ENCODE peak calls at places on chromosomes 7 and 10, in nine cellular contexts. J is NCI-H82, S is osteoblast, Z is fibroblast of the conjunctiva, E is NCI-H1436, G is sciatic nerve, I is AG08395, U is hippocampal formation, P is GM12891. F is an unnamed sample.

GRCh38 chr10:72275351-72276012 is 1.8 kb downstream of the DDIT4 start:
- DNase-seq in J (peak; percentile 83), S (no peak), Z (no peak), E (no peak), G (no peak), I (no peak), U (no peak), P (no peak), F (no peak)

GRCh38 chr7:34612671-34613070 is 45.3 kb upstream of the NPSR1 start:
- DNase-seq in J (no peak), S (no peak), Z (no peak), E (no peak), G (no peak), I (peak; percentile 2), U (no peak), P (no peak), F (no peak)

GRCh38 chr10:19505320-19506092 is 310.7 kb upstream of the PLXDC2 start:
- DNase-seq in J (no peak), S (no peak), Z (no peak), E (no peak), G (no peak), I (no peak), U (no peak), P (no peak), F (no peak)

GRCh38 chr10:125399289-125399688 is 238.9 kb upstream of the CTBP2 start:
- DNase-seq in J (no peak), S (no peak), Z (no peak), E (no peak), G (no peak), I (no peak), U (no peak), P (no peak), F (no peak)

GRCh38 chr7:133650067-133650466 is 397.2 kb downstream of the EXOC4 start:
- DNase-seq in J (no peak), S (no peak), Z (peak; percentile 62), E (no peak), G (no peak), I (peak; percentile 27), U (no peak), P (no peak), F (no peak)

GRCh38 chr7:82204694-82205093 is 238.9 kb downstream of the CACNA2D1 start:
- DNase-seq in J (no peak), S (peak; percentile 45), Z (peak; percentile 18), E (no peak), G (no peak), I (peak; percentile 14), U (no peak), P (no peak), F (no peak)

GRCh38 chr10:5563237-5563961 is 38.6 kb downstream of the CALML3 start:
- DNase-seq in J (no peak), S (peak; percentile 93), Z (no peak), E (no peak), G (peak; percentile 55), I (peak; percentile 19), U (no peak), P (no peak), F (no peak)

GRCh38 chr7:77326131-77326530 is 90.0 kb downstream of the GSAP start:
- DNase-seq in J (no peak), S (no peak), Z (no peak), E (no peak), G (no peak), I (no peak), U (no peak), P (no peak), F (no peak)

GRCh38 chr10:87546971-87547413 is 42.3 kb downstream of the MINPP1 start:
- DNase-seq in J (no peak), S (no peak), Z (no peak), E (no peak), G (no peak), I (peak; percentile 31), U (no peak), P (no peak), F (no peak)

GRCh38 chr10:69649771-69650550 is 19.9 kb downstream of the FAM241B start:
- DNase-seq in J (no peak), S (peak; percentile 53), Z (no peak), E (no peak), G (no peak), I (no peak), U (no peak), P (no peak), F (no peak)

GRCh38 chr10:11018426-11018818 is 750 bp downstream of the CELF2 start:
- DNase-seq in J (no peak), S (no peak), Z (no peak), E (no peak), G (peak; percentile 62), I (no peak), U (no peak), P (no peak), F (no peak)

GRCh38 chr7:5699467-5699866 is 82.0 kb downstream of the RNF216 start:
- DNase-seq in J (peak; percentile 3), S (peak; percentile 60), Z (no peak), E (no peak), G (no peak), I (no peak), U (peak; percentile 59), P (no peak), F (no peak)

GRCh38 chr7:17624379-17624778 is 315.9 kb downstream of the SNX13 start:
- DNase-seq in J (peak; percentile 43), S (no peak), Z (no peak), E (no peak), G (no peak), I (no peak), U (no peak), P (no peak), F (no peak)

GRCh38 chr10:17418249-17418648 is 36.1 kb downstream of the ST8SIA6 start:
- DNase-seq in J (no peak), S (no peak), Z (no peak), E (no peak), G (no peak), I (no peak), U (no peak), P (no peak), F (no peak)

GRCh38 chr10:58382489-58382995 is 2.7 kb upstream of the TFAM start:
- DNase-seq in J (no peak), S (no peak), Z (no peak), E (no peak), G (no peak), I (no peak), U (no peak), P (no peak), F (no peak)

GRCh38 chr10:117547301-117548153 is 5.0 kb downstream of the EMX2 start:
- DNase-seq in J (no peak), S (peak; percentile 81), Z (no peak), E (no peak), G (no peak), I (no peak), U (no peak), P (no peak), F (no peak)

GRCh38 chr10:98886686-98887085 is 349.0 kb downstream of the HPSE2 start:
- DNase-seq in J (no peak), S (no peak), Z (no peak), E (no peak), G (no peak), I (no peak), U (no peak), P (no peak), F (no peak)

GRCh38 chr7:72152171-72153131 is 259.7 kb downstream of the CALN1 start:
- DNase-seq in J (peak; percentile 3), S (no peak), Z (no peak), E (no peak), G (no peak), I (no peak), U (peak; percentile 97), P (no peak), F (no peak)

GRCh38 chr10:50990568-50991495 is 83.5 kb upstream of the PRKG1 start:
- DNase-seq in J (peak; percentile 86), S (peak; percentile 94), Z (peak; percentile 49), E (peak; percentile 54), G (peak; percentile 59), I (peak; percentile 48), U (no peak), P (no peak), F (no peak)

GRCh38 chr10:122461367-122461728 is at the start of gene HTRA1:
- DNase-seq in J (peak; percentile 49), S (peak; percentile 98), Z (peak; percentile 55), E (no peak), G (peak; percentile 87), I (peak; percentile 86), U (peak; percentile 82), P (no peak), F (peak; percentile 25)

GRCh38 chr10:34889004-34889869 is 74.1 kb upstream of the PARD3 start:
- DNase-seq in J (no peak), S (no peak), Z (no peak), E (no peak), G (no peak), I (no peak), U (no peak), P (no peak), F (no peak)

GRCh38 chr7:81769891-81770818 is at the start of gene HGF:
- DNase-seq in J (peak; percentile 12), S (peak; percentile 57), Z (peak; percentile 72), E (no peak), G (peak; percentile 90), I (peak; percentile 64), U (peak; percentile 9), P (no peak), F (no peak)

GRCh38 chr7:139452948-139453672 is 30.4 kb downstream of the KLRG2 start:
- DNase-seq in J (no peak), S (peak; percentile 94), Z (no peak), E (no peak), G (no peak), I (peak; percentile 83), U (no peak), P (no peak), F (no peak)

GRCh38 chr10:7606977-7607404 is 59.8 kb downstream of the ITIH5 start:
- DNase-seq in J (no peak), S (no peak), Z (peak; percentile 21), E (no peak), G (no peak), I (peak; percentile 26), U (no peak), P (no peak), F (no peak)

GRCh38 chr10:106189254-106189653 is 975.3 kb downstream of the SORCS1 start:
- DNase-seq in J (peak; percentile 56), S (peak; percentile 50), Z (peak; percentile 30), E (no peak), G (no peak), I (peak; percentile 22), U (no peak), P (no peak), F (peak; percentile 11)

GRCh38 chr10:75170215-75170614 is 40.4 kb upstream of the VDAC2 start:
- DNase-seq in J (peak; percentile 61), S (no peak), Z (no peak), E (no peak), G (no peak), I (no peak), U (no peak), P (no peak), F (no peak)

GRCh38 chr7:152312316-152312715 is 123.5 kb downstream of the KMT2C start:
- DNase-seq in J (no peak), S (no peak), Z (peak; percentile 10), E (no peak), G (no peak), I (no peak), U (no peak), P (no peak), F (no peak)

GRCh38 chr7:112745635-112746034 is 44.6 kb downstream of the TMEM168 start:
- DNase-seq in J (no peak), S (no peak), Z (no peak), E (no peak), G (no peak), I (no peak), U (no peak), P (no peak), F (no peak)

GRCh38 chr7:68411742-68412141 is 1186.5 kb upstream of the AUTS2 start:
- DNase-seq in J (peak; percentile 98), S (no peak), Z (no peak), E (peak; percentile 65), G (no peak), I (no peak), U (no peak), P (no peak), F (peak; percentile 27)

GRCh38 chr7:44808914-44809393 is 12.5 kb downstream of the PPIA start:
- DNase-seq in J (no peak), S (no peak), Z (no peak), E (no peak), G (no peak), I (no peak), U (no peak), P (no peak), F (no peak)

GRCh38 chr7:36668080-36668479 is 56.2 kb downstream of the AOAH start:
- DNase-seq in J (no peak), S (no peak), Z (no peak), E (no peak), G (no peak), I (no peak), U (no peak), P (no peak), F (no peak)

F was measured in COR-L47.